ENCODE peak calls at places on chromosomes 2 and 18, in six cellular contexts. F is SK-N-SH, Z is K562, I is HCT116, V is HepG2, A is H1. W is an unnamed sample.

GRCh38 chr2:240964854-240965295 is 33.5 kb upstream of the SNED1 start:
- DNase-seq in A (no peak), Z (no peak), V (no peak), I (no peak), F (no peak), W (no peak)

GRCh38 chr2:241810304-241811208 is 1.6 kb downstream of the NEU4 start:
- DNase-seq in A (no peak), I (no peak), V (no peak), Z (no peak), F (peak; percentile 61), W (no peak)

GRCh38 chr2:121417826-121418225 is 112.9 kb upstream of the RNU4ATAC start:
- DNase-seq in I (no peak), Z (no peak), A (no peak), F (no peak), V (no peak), W (no peak)

GRCh38 chr2:127324635-127325034 is 30.7 kb upstream of the ERCC3 start:
- DNase-seq in Z (peak; percentile 41), V (peak; percentile 59), F (peak; percentile 50), A (no peak), I (no peak), W (no peak)

GRCh38 chr2:23523651-23524260 is 138.8 kb downstream of the KLHL29 start:
- DNase-seq in I (no peak), A (no peak), V (no peak), F (no peak), Z (no peak), W (no peak)

GRCh38 chr2:174438146-174438886 is 42.8 kb downstream of the SCRN3 start:
- DNase-seq in I (no peak), F (no peak), V (no peak), A (no peak), Z (no peak), W (no peak)

GRCh38 chr18:78853341-78853740 is 126.3 kb upstream of the SALL3 start:
- DNase-seq in V (no peak), Z (no peak), I (no peak), A (no peak), F (no peak), W (no peak)

GRCh38 chr18:6355789-6356589 is 58.7 kb downstream of the L3MBTL4 start:
- DNase-seq in V (no peak), F (no peak), Z (no peak), A (no peak), I (no peak), W (no peak)

GRCh38 chr2:130878316-130878715 is 41.6 kb downstream of the ARHGEF4 start:
- DNase-seq in F (no peak), V (no peak), A (no peak), Z (no peak), I (no peak), W (no peak)

GRCh38 chr2:88185480-88185879 is 15.3 kb downstream of the THNSL2 start:
- DNase-seq in A (no peak), V (no peak), Z (no peak), I (no peak), F (no peak), W (no peak)

GRCh38 chr18:29653816-29654215 is 1388.7 kb downstream of the DSC3 start:
- DNase-seq in A (no peak), F (no peak), V (no peak), Z (no peak), I (no peak), W (no peak)

GRCh38 chr2:160582481-160583161 is 89.0 kb upstream of the RBMS1 start:
- DNase-seq in I (no peak), V (no peak), A (no peak), Z (no peak), F (no peak), W (peak; percentile 9)

GRCh38 chr2:10675126-10675525 is 14.6 kb downstream of the NOL10 start:
- DNase-seq in A (no peak), V (no peak), F (no peak), I (no peak), Z (no peak), W (no peak)

GRCh38 chr2:11746807-11747459 is 501 bp downstream of the LPIN1 start:
- DNase-seq in F (peak; percentile 60), V (peak; percentile 57), Z (no peak), A (no peak), I (no peak), W (peak; percentile 45)

GRCh38 chr2:1855150-1855549 is 110.8 kb upstream of the PXDN start:
- DNase-seq in I (no peak), Z (no peak), A (no peak), F (peak; percentile 91), V (no peak), W (no peak)

GRCh38 chr2:79000008-79000576 is 25.4 kb upstream of the REG3G start:
- DNase-seq in A (no peak), V (no peak), I (no peak), Z (no peak), F (no peak), W (no peak)

GRCh38 chr18:73947180-73947989 is 200.2 kb downstream of the FBXO15 start:
- DNase-seq in F (no peak), Z (no peak), I (no peak), A (no peak), V (no peak), W (no peak)

GRCh38 chr18:61637905-61638304 is 254.9 kb downstream of the RNF152 start:
- DNase-seq in F (no peak), Z (no peak), I (no peak), A (peak; percentile 49), V (no peak), W (peak; percentile 26)

GRCh38 chr2:188884051-188884450 is 90.1 kb upstream of the COL3A1 start:
- DNase-seq in V (no peak), I (no peak), A (no peak), Z (no peak), F (no peak), W (no peak)

GRCh38 chr2:179636995-179637394 is 224.4 kb downstream of the ZNF385B start:
- DNase-seq in I (no peak), V (no peak), A (no peak), Z (no peak), F (no peak), W (no peak)

GRCh38 chr2:200756618-200757321 is 54.9 kb upstream of the BZW1 start:
- DNase-seq in V (peak; percentile 95), Z (no peak), A (no peak), F (no peak), I (no peak), W (no peak)

GRCh38 chr2:8538951-8539621 is 142.8 kb upstream of the ID2 start:
- DNase-seq in I (no peak), V (no peak), A (no peak), F (peak; percentile 57), Z (no peak), W (no peak)

GRCh38 chr2:224027070-224027469 is 12.0 kb downstream of the SERPINE2 start:
- DNase-seq in I (no peak), Z (no peak), V (no peak), F (no peak), A (peak; percentile 83), W (no peak)

GRCh38 chr2:12486205-12487118 is 230.3 kb upstream of the TRIB2 start:
- DNase-seq in A (no peak), I (no peak), F (no peak), Z (no peak), V (peak; percentile 29), W (no peak)

GRCh38 chr2:156332452-156333273 is at the start of gene NR4A2:
- DNase-seq in A (no peak), I (peak; percentile 96), V (peak; percentile 16), Z (peak; percentile 86), F (peak; percentile 80), W (peak; percentile 85)

GRCh38 chr2:8324164-8324848 is 357.6 kb upstream of the ID2 start:
- DNase-seq in F (no peak), V (no peak), Z (peak; percentile 43), A (no peak), I (no peak), W (no peak)

GRCh38 chr2:239313251-239313650 is 87.6 kb downstream of the HDAC4 start:
- DNase-seq in I (no peak), Z (no peak), V (no peak), F (no peak), A (no peak), W (no peak)
- TF ChIP-seq JUND in I (no peak), Z (no peak), V (no peak), F (no peak), A (no peak), W (no peak)

DNA sequence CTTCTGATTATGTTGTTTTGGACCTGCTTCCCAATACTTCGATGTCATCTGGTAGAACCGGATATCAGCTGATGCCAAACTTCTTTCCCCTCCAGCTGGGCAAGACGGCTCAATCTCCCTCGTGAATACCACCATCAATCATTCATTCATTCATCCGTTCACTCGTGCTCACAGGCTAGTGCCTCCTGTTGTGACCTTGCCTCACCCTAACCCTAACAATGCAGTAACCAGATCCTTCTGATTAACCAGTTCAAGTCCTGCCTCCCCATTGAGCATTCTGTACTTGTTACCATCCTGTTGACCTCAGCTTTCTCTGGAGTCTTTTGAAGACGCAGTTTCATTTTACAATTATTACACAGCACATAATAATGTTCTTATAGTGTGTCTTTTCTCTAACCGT is 5.1 kb upstream of the PLEKHH2 start:
- DNase-seq in I (no peak), A (no peak), F (no peak), V (no peak), Z (no peak), W (no peak)
- TF ChIP-seq JUND in I (no peak), A (no peak), F (no peak), V (no peak), Z (no peak), W (no peak)

DNA sequence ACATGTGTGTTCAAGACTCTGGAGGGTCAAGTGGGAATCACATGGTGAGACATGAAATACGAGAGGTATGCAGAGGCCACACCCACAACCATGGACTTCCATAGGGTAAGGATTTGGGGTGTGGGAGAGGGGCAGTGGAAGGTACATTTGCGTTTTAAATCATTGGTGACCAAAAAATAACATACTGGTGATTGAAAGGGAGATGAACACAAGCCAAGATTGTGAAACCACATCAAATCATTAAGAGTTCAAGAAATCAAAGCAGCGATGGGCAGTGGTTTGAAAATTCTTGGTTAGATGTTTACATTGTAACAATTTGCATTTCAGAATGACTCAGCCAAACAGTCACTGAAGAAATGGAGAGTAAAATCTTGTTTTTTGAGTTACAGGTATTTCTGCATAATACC is 1.9 kb upstream of the CABYR start:
- DNase-seq in Z (no peak), I (no peak), F (no peak), A (no peak), V (no peak), W (no peak)
- TF ChIP-seq JUND in Z (no peak), I (no peak), F (no peak), A (no peak), V (no peak), W (no peak)

GRCh38 chr2:238150686-238151085 is 8.1 kb upstream of the ERFE start:
- DNase-seq in F (no peak), A (no peak), Z (no peak), V (no peak), I (no peak), W (no peak)
- TF ChIP-seq JUND in F (no peak), A (no peak), Z (no peak), V (no peak), I (no peak), W (no peak)

DNA sequence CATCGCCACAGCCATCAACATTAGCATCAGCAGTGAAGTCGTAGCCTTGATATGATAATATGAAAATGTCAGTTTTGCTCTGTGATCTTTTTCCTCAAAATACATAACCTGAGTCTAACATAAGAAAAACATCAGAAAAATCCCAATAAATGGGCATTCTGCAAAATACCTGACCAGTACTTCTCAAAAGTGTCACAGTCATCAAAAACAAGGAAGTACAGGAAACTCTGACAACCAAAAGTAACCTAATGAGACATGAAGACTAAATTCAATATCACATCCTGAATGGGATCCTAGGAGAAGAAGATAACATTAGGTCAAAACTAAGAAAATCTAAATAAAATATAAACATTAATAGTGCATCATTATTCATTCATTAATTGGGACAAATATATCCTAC is 1731.0 kb downstream of the SUCLG1 start:
- DNase-seq in I (no peak), A (no peak), F (no peak), Z (no peak), V (no peak), W (no peak)
- TF ChIP-seq JUND in I (no peak), A (no peak), F (no peak), Z (no peak), V (no peak), W (no peak)

W was measured in T47D.